ENCODE peak calls at places on chromosomes 6 and 20, in nine cellular contexts. One of them, this sample, is unnamed.

GRCh38 chr6:154653853-154654252 is 79.4 kb upstream of the SCAF8 start:
- DNase-seq in tibial artery: no peak
- DNase-seq in spleen: no peak
- DNase-seq in IMR-90: peak; percentile 87
- DNase-seq in transverse colon: no peak
- DNase-seq in mammary epithelial cell: peak; percentile 96
- DNase-seq in adrenal gland: peak; percentile 43
- DNase-seq in cardiac muscle cell: no peak
- DNase-seq in GM23248: peak; percentile 76
- DNase-seq in this sample: no peak

GRCh38 chr6:169776379-169776778 is 25.0 kb downstream of the ERMARD start:
- DNase-seq in mammary epithelial cell: no peak
- DNase-seq in tibial artery: peak; percentile 48
- DNase-seq in spleen: no peak
- DNase-seq in cardiac muscle cell: no peak
- DNase-seq in adrenal gland: no peak
- DNase-seq in IMR-90: no peak
- DNase-seq in GM23248: no peak
- DNase-seq in transverse colon: no peak
- DNase-seq in this sample: no peak

GRCh38 chr20:59392741-59393140 is 92.3 kb downstream of the EDN3 start:
- DNase-seq in GM23248: no peak
- DNase-seq in mammary epithelial cell: no peak
- DNase-seq in adrenal gland: no peak
- DNase-seq in transverse colon: no peak
- DNase-seq in cardiac muscle cell: no peak
- DNase-seq in tibial artery: no peak
- DNase-seq in spleen: no peak
- DNase-seq in IMR-90: no peak
- DNase-seq in this sample: no peak

GRCh38 chr6:94510877-94511276 is 1066.5 kb upstream of the MANEA start:
- DNase-seq in transverse colon: no peak
- DNase-seq in spleen: peak; percentile 73
- DNase-seq in IMR-90: no peak
- DNase-seq in GM23248: no peak
- DNase-seq in tibial artery: peak; percentile 54
- DNase-seq in adrenal gland: peak; percentile 12
- DNase-seq in cardiac muscle cell: no peak
- DNase-seq in mammary epithelial cell: no peak
- DNase-seq in this sample: no peak

GRCh38 chr6:111985202-111985731 is 68.6 kb upstream of the CCN6 start:
- DNase-seq in transverse colon: no peak
- DNase-seq in GM23248: peak; percentile 98
- DNase-seq in IMR-90: peak; percentile 96
- DNase-seq in tibial artery: no peak
- DNase-seq in adrenal gland: no peak
- DNase-seq in spleen: no peak
- DNase-seq in mammary epithelial cell: peak; percentile 98
- DNase-seq in cardiac muscle cell: no peak
- DNase-seq in this sample: no peak

GRCh38 chr6:137654365-137654981 is 160.3 kb upstream of the OLIG3 start:
- DNase-seq in spleen: no peak
- DNase-seq in mammary epithelial cell: no peak
- DNase-seq in adrenal gland: no peak
- DNase-seq in IMR-90: no peak
- DNase-seq in transverse colon: no peak
- DNase-seq in cardiac muscle cell: no peak
- DNase-seq in tibial artery: no peak
- DNase-seq in GM23248: no peak
- DNase-seq in this sample: no peak

GRCh38 chr6:10417681-10418104 is 2.8 kb upstream of the TFAP2A start:
- DNase-seq in transverse colon: no peak
- DNase-seq in IMR-90: no peak
- DNase-seq in spleen: no peak
- DNase-seq in tibial artery: no peak
- DNase-seq in cardiac muscle cell: no peak
- DNase-seq in GM23248: no peak
- DNase-seq in adrenal gland: no peak
- DNase-seq in mammary epithelial cell: peak; percentile 70
- DNase-seq in this sample: no peak

GRCh38 chr6:168013250-168013915 is 15.9 kb downstream of the KIF25 start:
- DNase-seq in spleen: no peak
- DNase-seq in transverse colon: no peak
- DNase-seq in GM23248: no peak
- DNase-seq in IMR-90: no peak
- DNase-seq in mammary epithelial cell: no peak
- DNase-seq in tibial artery: no peak
- DNase-seq in adrenal gland: no peak
- DNase-seq in cardiac muscle cell: no peak
- DNase-seq in this sample: no peak

GRCh38 chr6:27757307-27757706 is 154.9 kb downstream of the OR2B2 start:
- DNase-seq in cardiac muscle cell: no peak
- DNase-seq in mammary epithelial cell: no peak
- DNase-seq in GM23248: peak; percentile 56
- DNase-seq in transverse colon: peak; percentile 70
- DNase-seq in spleen: peak; percentile 83
- DNase-seq in adrenal gland: no peak
- DNase-seq in IMR-90: no peak
- DNase-seq in tibial artery: no peak
- DNase-seq in this sample: peak; percentile 37

DNA sequence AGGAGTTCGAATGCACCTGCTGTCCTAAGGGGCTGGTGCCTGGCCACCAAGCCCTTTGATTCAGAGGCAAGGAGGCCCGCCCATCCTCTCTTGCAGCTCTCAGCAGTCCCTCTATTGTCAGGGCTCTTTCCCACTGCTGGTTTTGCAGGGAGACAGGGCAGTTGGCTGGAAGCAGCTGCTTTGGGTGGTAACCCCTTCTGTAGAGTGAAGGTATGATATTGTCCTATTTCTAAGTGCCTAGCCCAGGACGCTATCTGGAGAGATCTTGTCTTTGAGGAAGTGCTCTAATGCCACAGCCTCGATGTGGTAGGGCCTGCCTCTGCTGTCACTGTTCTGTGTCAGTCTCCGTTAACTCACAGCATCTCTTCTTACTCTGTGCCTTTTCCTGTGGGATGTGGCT is 5.6 kb downstream of the PLCG1 start:
- DNase-seq in cardiac muscle cell: no peak
- DNase-seq in adrenal gland: no peak
- DNase-seq in IMR-90: no peak
- DNase-seq in mammary epithelial cell: no peak
- DNase-seq in spleen: no peak
- DNase-seq in GM23248: no peak
- DNase-seq in transverse colon: peak; percentile 25
- DNase-seq in tibial artery: peak; percentile 48
- DNase-seq in this sample: peak; percentile 41
- H3K4me1 ChIP-seq in cardiac muscle cell: peaks cover 39% of the 10 kb centered on the region
- H3K4me1 ChIP-seq in adrenal gland: peaks cover 77% of the 10 kb centered on the region
- H3K4me1 ChIP-seq in IMR-90: peaks cover 18% of the 10 kb centered on the region
- H3K4me1 ChIP-seq in mammary epithelial cell: peaks cover 25% of the 10 kb centered on the region
- H3K4me1 ChIP-seq in spleen: peaks cover 98% of the 10 kb centered on the region
- H3K4me1 ChIP-seq in GM23248: peaks cover 18% of the 10 kb centered on the region
- H3K4me1 ChIP-seq in transverse colon: peaks cover 30% of the 10 kb centered on the region
- H3K4me1 ChIP-seq in tibial artery: peaks cover 89% of the 10 kb centered on the region
- H3K4me1 ChIP-seq in this sample: peaks cover 92% of the 10 kb centered on the region

GRCh38 chr20:33910529-33911327 is 83.0 kb upstream of the RALY start:
- DNase-seq in transverse colon: no peak
- DNase-seq in tibial artery: no peak
- DNase-seq in cardiac muscle cell: no peak
- DNase-seq in mammary epithelial cell: no peak
- DNase-seq in spleen: no peak
- DNase-seq in GM23248: no peak
- DNase-seq in adrenal gland: no peak
- DNase-seq in IMR-90: no peak
- DNase-seq in this sample: no peak
- H3K4me1 ChIP-seq in transverse colon: no peaks in the 10 kb centered on the region
- H3K4me1 ChIP-seq in tibial artery: peaks cover 24% of the 10 kb centered on the region
- H3K4me1 ChIP-seq in cardiac muscle cell: peaks cover 5% of the 10 kb centered on the region
- H3K4me1 ChIP-seq in mammary epithelial cell: peaks cover 10% of the 10 kb centered on the region
- H3K4me1 ChIP-seq in spleen: no peaks in the 10 kb centered on the region
- H3K4me1 ChIP-seq in GM23248: peaks cover 26% of the 10 kb centered on the region
- H3K4me1 ChIP-seq in adrenal gland: no peaks in the 10 kb centered on the region
- H3K4me1 ChIP-seq in IMR-90: peaks cover 24% of the 10 kb centered on the region
- H3K4me1 ChIP-seq in this sample: no peaks in the 10 kb centered on the region

DNA sequence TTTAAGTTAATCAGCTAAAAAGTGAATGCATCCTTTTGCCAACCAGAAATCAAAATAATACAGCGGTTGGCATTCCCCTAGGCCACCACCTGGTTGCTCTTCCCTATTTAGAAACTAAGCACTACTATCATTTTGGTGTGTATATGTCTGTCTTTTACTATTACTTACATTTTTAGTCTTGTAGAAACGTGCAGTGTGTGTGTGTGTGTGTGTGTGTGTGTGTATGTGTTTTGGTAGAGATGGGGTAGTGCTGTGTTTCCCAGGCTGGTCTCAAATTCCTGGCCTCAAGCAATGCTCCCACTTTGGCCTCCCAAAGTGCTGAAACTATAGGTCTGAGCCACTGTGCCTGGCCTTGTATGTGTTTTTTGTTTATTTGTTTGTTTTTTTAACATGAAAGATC is 27.4 kb downstream of the MYO6 start:
- DNase-seq in GM23248: no peak
- DNase-seq in transverse colon: no peak
- DNase-seq in cardiac muscle cell: no peak
- DNase-seq in spleen: no peak
- DNase-seq in adrenal gland: no peak
- DNase-seq in IMR-90: no peak
- DNase-seq in tibial artery: no peak
- DNase-seq in mammary epithelial cell: no peak
- DNase-seq in this sample: no peak
- H3K4me1 ChIP-seq in GM23248: no peaks in the 10 kb centered on the region
- H3K4me1 ChIP-seq in transverse colon: no peaks in the 10 kb centered on the region
- H3K4me1 ChIP-seq in cardiac muscle cell: peaks cover 31% of the 10 kb centered on the region
- H3K4me1 ChIP-seq in spleen: no peaks in the 10 kb centered on the region
- H3K4me1 ChIP-seq in adrenal gland: peaks cover 5% of the 10 kb centered on the region
- H3K4me1 ChIP-seq in IMR-90: peaks cover 4% of the 10 kb centered on the region
- H3K4me1 ChIP-seq in tibial artery: peaks cover 4% of the 10 kb centered on the region
- H3K4me1 ChIP-seq in mammary epithelial cell: no peaks in the 10 kb centered on the region
- H3K4me1 ChIP-seq in this sample: no peaks in the 10 kb centered on the region

DNA sequence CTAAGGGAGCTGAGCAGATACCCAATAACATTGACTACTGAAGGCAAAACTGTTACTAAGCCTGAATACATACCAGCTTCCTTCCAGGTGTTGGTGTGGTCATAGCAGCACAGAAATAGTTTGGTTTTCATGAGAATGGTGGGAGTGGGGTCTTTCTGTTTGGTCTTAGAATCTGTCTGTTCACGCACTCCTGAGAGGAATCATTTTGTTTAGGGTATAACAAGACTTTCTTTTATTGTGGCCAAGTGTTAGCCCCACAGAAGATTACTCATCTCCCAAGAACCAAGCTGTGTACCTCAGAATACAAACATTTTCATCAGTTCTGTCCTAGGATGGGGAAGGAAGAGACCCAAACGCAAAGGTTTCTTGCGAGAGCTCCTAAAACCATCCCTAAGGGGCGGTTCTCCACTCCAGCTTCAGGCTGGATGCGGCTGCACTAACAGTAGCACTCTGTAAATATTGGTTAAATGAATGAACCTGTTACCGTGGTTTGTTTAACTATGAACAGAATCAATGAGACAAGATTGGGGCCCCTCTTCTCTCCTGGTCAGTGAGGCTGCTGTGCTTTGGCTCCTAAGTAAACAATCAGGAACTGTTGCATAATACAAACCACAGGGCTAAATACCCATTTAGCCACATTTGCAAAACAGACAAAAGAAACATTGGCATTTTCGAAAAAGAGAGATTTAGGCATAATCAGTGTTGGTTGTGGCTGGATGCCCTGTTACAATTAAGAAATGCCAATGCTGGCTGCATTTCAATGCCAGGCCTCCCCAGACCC is 44.9 kb downstream of the SNAP25 start:
- DNase-seq in transverse colon: no peak
- DNase-seq in IMR-90: peak; percentile 4
- DNase-seq in mammary epithelial cell: no peak
- DNase-seq in cardiac muscle cell: no peak
- DNase-seq in tibial artery: no peak
- DNase-seq in adrenal gland: no peak
- DNase-seq in spleen: no peak
- DNase-seq in GM23248: no peak
- DNase-seq in this sample: no peak
- H3K4me1 ChIP-seq in transverse colon: no peaks in the 10 kb centered on the region
- H3K4me1 ChIP-seq in IMR-90: peaks cover 9% of the 10 kb centered on the region
- H3K4me1 ChIP-seq in mammary epithelial cell: no peaks in the 10 kb centered on the region
- H3K4me1 ChIP-seq in cardiac muscle cell: peaks cover 6% of the 10 kb centered on the region
- H3K4me1 ChIP-seq in tibial artery: no peaks in the 10 kb centered on the region
- H3K4me1 ChIP-seq in adrenal gland: no peaks in the 10 kb centered on the region
- H3K4me1 ChIP-seq in spleen: no peaks in the 10 kb centered on the region
- H3K4me1 ChIP-seq in GM23248: no peaks in the 10 kb centered on the region
- H3K4me1 ChIP-seq in this sample: no peaks in the 10 kb centered on the region

GRCh38 chr6:143742955-143743255 is 65.1 kb downstream of the PHACTR2 start:
- DNase-seq in mammary epithelial cell: no peak
- DNase-seq in tibial artery: no peak
- DNase-seq in IMR-90: no peak
- DNase-seq in cardiac muscle cell: no peak
- DNase-seq in adrenal gland: no peak
- DNase-seq in GM23248: no peak
- DNase-seq in spleen: no peak
- DNase-seq in transverse colon: no peak
- DNase-seq in this sample: no peak

GRCh38 chr6:143743256-143744166 is 65.7 kb downstream of the PHACTR2 start:
- DNase-seq in cardiac muscle cell: peak; percentile 3
- DNase-seq in GM23248: peak; percentile 18
- DNase-seq in IMR-90: peak; percentile 45
- DNase-seq in adrenal gland: no peak
- DNase-seq in mammary epithelial cell: no peak
- DNase-seq in spleen: no peak
- DNase-seq in tibial artery: no peak
- DNase-seq in transverse colon: peak; percentile 42
- DNase-seq in this sample: no peak

GRCh38 chr6:143742070-143742954 is 64.5 kb downstream of the PHACTR2 start:
- DNase-seq in spleen: no peak
- DNase-seq in adrenal gland: no peak
- DNase-seq in GM23248: peak; percentile 48
- DNase-seq in cardiac muscle cell: no peak
- DNase-seq in IMR-90: no peak
- DNase-seq in transverse colon: no peak
- DNase-seq in mammary epithelial cell: peak; percentile 11
- DNase-seq in tibial artery: no peak
- DNase-seq in this sample: no peak

GRCh38 chr6:143740213-143740612 is 62.4 kb downstream of the PHACTR2 start:
- DNase-seq in tibial artery: no peak
- DNase-seq in transverse colon: no peak
- DNase-seq in spleen: no peak
- DNase-seq in mammary epithelial cell: no peak
- DNase-seq in cardiac muscle cell: no peak
- DNase-seq in adrenal gland: no peak
- DNase-seq in GM23248: no peak
- DNase-seq in IMR-90: no peak
- DNase-seq in this sample: no peak

DNA sequence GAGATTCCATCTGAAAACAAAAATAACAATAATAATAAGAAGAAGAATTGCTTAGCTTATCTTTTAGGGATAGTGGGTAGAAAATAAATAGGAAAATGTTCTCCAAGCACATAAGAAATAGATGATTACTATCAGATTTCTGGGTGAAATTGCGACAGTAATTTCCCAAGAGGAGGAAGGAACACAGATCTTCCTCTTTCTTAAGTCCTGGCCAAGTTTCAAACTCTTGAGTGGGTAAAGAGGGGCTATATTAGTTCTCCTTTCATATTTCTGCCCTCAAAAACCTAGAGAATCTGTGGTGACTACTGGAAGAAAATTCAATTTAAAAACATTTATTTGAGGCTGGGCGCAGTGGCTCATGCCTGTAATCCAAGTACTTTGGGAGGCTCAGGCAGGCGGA is 63.7 kb downstream of the PHACTR2 start:
- DNase-seq in mammary epithelial cell: no peak
- DNase-seq in transverse colon: no peak
- DNase-seq in spleen: no peak
- DNase-seq in cardiac muscle cell: no peak
- DNase-seq in IMR-90: no peak
- DNase-seq in adrenal gland: no peak
- DNase-seq in tibial artery: no peak
- DNase-seq in GM23248: no peak
- DNase-seq in this sample: no peak
- H3K4me1 ChIP-seq in mammary epithelial cell: no peaks in the 10 kb centered on the region
- H3K4me1 ChIP-seq in transverse colon: peaks cover 41% of the 10 kb centered on the region
- H3K4me1 ChIP-seq in spleen: peaks cover 4% of the 10 kb centered on the region
- H3K4me1 ChIP-seq in cardiac muscle cell: peaks cover 22% of the 10 kb centered on the region
- H3K4me1 ChIP-seq in IMR-90: peaks cover 22% of the 10 kb centered on the region
- H3K4me1 ChIP-seq in adrenal gland: peaks cover 48% of the 10 kb centered on the region
- H3K4me1 ChIP-seq in tibial artery: peaks cover 31% of the 10 kb centered on the region
- H3K4me1 ChIP-seq in GM23248: peaks cover 14% of the 10 kb centered on the region
- H3K4me1 ChIP-seq in this sample: no peaks in the 10 kb centered on the region